ENCODE peak calls at places on chromosome 9, in four cellular contexts. Q is GM20000; M is CD8-positive, alpha-beta T cell; G is spleen. H is an unnamed sample.

GRCh38 chr9:84373975-84374374 is 33.4 kb upstream of the SLC28A3 start:
- DNase-seq in Q (no peak), G (no peak), M (no peak), H (no peak)

GRCh38 chr9:131697908-131698714 is 41.8 kb downstream of the RAPGEF1 start:
- DNase-seq in Q (no peak), M (no peak), G (no peak), H (peak; percentile 87)

GRCh38 chr9:132043708-132044107 is 36.0 kb downstream of the MED27 start:
- DNase-seq in Q (no peak), G (no peak), M (no peak), H (no peak)

GRCh38 chr9:130024597-130024994 is 18.4 kb downstream of the FNBP1 start:
- DNase-seq in Q (no peak), M (no peak), G (no peak), H (no peak)

GRCh38 chr9:107172979-107173347 is 110.1 kb upstream of the RAD23B start:
- DNase-seq in G (no peak), M (no peak), Q (no peak), H (no peak)

GRCh38 chr9:129606161-129607025 is 14.5 kb downstream of the C9orf50 start:
- DNase-seq in Q (no peak), M (no peak), G (no peak), H (no peak)

GRCh38 chr9:104068546-104068945 is 25.6 kb upstream of the SMC2 start:
- DNase-seq in Q (no peak), M (no peak), G (no peak), H (no peak)

GRCh38 chr9:135588886-135589595 is 27.5 kb downstream of the PAEP start:
- DNase-seq in M (no peak), G (peak; percentile 59), Q (no peak), H (no peak)

GRCh38 chr9:6924149-6924548 is 166.4 kb downstream of the KDM4C start:
- DNase-seq in Q (no peak), G (no peak), M (no peak), H (no peak)

GRCh38 chr9:93119953-93120845 is 13.9 kb downstream of the NINJ1 start:
- DNase-seq in G (peak; percentile 98), M (no peak), Q (peak; percentile 83), H (peak; percentile 99)

GRCh38 chr9:35114921-35115341 is 731 bp downstream of the ATOSB start:
- DNase-seq in Q (no peak), M (no peak), G (peak; percentile 91), H (peak; percentile 92)

GRCh38 chr9:81427870-81428269 is 261.5 kb downstream of the TLE1 start:
- DNase-seq in M (no peak), G (no peak), Q (no peak), H (no peak)

GRCh38 chr9:105333811-105334210 is 89.4 kb downstream of the SLC44A1 start:
- DNase-seq in M (no peak), G (no peak), Q (no peak), H (no peak)

GRCh38 chr9:91424403-91425176 is 958 bp upstream of the NFIL3 start:
- DNase-seq in M (peak; percentile 35), Q (peak; percentile 41), G (peak; percentile 95), H (peak; percentile 90)

GRCh38 chr9:131019387-131020239 is 10.6 kb downstream of the LAMC3 start:
- DNase-seq in Q (no peak), G (no peak), M (no peak), H (no peak)

GRCh38 chr9:112157087-112157486 is 18.0 kb downstream of the SUSD1 start:
- DNase-seq in G (no peak), Q (no peak), M (no peak), H (no peak)

DNA sequence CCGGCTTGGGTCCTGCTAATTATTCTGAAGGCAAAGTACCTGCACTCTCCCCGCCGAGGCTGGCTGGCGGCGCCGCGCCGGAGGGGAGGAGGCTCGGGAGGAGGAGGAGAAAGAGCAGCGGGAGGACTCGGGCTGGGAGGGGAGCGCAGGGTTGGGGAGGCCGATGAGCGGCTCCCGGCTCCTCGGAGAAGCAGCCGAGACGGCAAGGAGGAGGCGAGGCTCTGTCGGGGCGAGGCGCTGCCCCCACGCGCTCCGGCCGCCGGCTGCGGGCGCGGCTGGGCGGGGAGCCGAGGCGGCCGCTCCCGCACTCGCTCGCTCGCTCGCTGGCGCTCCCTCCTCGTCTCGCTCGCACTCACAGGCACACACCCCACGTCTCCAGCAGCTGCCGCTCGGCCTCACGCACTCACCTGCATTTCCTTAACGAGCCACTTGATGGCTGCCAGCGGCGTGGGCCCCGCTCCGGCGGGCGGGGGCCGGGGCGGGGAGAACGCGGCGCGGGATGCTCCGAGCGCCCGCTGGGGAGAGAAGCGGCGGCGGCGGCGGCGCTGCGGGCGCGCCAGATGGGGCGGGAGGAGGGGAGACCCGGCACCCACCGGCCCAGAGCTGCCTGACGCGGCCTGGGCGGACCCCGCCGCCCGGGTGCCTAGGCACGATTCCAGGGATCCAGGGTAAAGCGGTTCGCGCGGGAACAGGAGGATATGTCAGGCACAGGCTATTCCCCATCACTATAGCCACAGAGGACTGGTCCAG is at the start of gene PTPRD:
- DNase-seq in G (peak; percentile 68), Q (peak; percentile 71), M (no peak), H (no peak)
- TF ChIP-seq CTCF in G (no peak), Q (no peak), M (no peak), H (no peak)

DNA sequence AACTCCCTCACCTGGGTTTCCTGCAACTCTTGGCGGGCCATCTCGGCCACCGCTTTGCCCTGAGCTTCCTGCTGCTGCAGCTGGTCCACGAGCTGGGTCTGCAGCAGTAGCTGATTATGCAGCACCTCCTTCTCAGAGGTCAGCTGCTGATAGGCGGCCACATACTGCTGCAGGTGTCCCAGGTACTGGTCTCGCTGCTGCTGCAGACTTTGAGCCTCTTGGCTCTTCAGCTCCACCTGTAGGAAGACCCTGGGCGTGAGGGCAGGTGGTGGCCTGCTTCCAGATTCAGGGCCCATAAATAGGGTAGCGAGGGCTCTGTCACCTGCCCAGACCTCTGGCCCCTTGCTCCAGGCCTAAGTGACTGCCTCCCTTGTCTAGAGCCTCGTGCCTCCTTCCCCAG is 16.7 kb downstream of the GOLGA2 start:
- DNase-seq in M (no peak), G (no peak), Q (no peak), H (no peak)
- TF ChIP-seq CTCF in M (no peak), G (no peak), Q (no peak), H (no peak)

GRCh38 chr9:121280715-121281613 is 13.0 kb downstream of the GSN start:
- DNase-seq in G (no peak), Q (no peak), M (no peak), H (no peak)

GRCh38 chr9:121279841-121280388 is 12.0 kb downstream of the GSN start:
- DNase-seq in G (no peak), Q (no peak), M (no peak), H (no peak)

GRCh38 chr9:121283072-121283398 is 15.1 kb downstream of the GSN start:
- DNase-seq in M (no peak), Q (no peak), G (no peak), H (no peak)

GRCh38 chr9:121282309-121283071 is 14.5 kb downstream of the GSN start:
- DNase-seq in G (no peak), M (no peak), Q (no peak), H (no peak)

GRCh38 chr9:121281614-121282291 is 13.8 kb downstream of the GSN start:
- DNase-seq in G (peak; percentile 86), M (no peak), Q (no peak), H (no peak)
- TF ChIP-seq CTCF in G (no peak), M (no peak), Q (no peak), H (no peak)

GRCh38 chr9:137162505-137163100 is 7.2 kb downstream of the LRRC26 start:
- DNase-seq in Q (peak; percentile 73), G (no peak), M (no peak), H (no peak)
- TF ChIP-seq CTCF in Q (no peak), G (no peak), M (no peak), H (no peak)

DNA sequence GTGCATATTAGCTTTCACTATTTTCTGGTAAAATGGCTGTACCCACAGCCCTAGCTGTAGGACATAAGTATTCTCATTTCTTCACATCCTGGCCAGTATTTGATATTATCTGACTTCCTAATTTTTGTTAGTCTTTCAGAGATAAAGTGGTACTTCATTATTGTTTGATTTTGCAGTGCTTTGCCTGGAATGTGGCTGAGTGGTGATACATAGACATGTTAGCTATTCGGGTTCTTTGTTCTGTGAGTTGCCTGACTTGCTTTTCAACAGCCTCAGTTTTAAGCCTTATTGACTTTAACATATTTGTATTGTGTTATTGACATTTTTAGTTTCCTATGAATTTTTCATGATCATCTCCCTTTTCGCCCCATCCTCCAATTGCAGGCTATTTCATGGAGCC is 161.1 kb downstream of the GABBR2 start:
- DNase-seq in M (no peak), G (no peak), Q (no peak), H (no peak)
- TF ChIP-seq CTCF in M (no peak), G (no peak), Q (no peak), H (no peak)

GRCh38 chr9:78004478-78005229 is 27.0 kb downstream of the GNAQ start:
- DNase-seq in M (no peak), Q (no peak), G (peak; percentile 61), H (no peak)
- TF ChIP-seq CTCF in M (no peak), Q (no peak), G (no peak), H (peak; percentile 48)

GRCh38 chr9:109064963-109065701 is 51.8 kb upstream of the CTNNAL1 start:
- DNase-seq in Q (no peak), M (no peak), G (no peak), H (no peak)

GRCh38 chr9:109060235-109060634 is 46.9 kb upstream of the CTNNAL1 start:
- DNase-seq in Q (no peak), G (no peak), M (no peak), H (no peak)

GRCh38 chr9:109062543-109062942 is 49.2 kb upstream of the CTNNAL1 start:
- DNase-seq in G (no peak), M (no peak), Q (no peak), H (no peak)

GRCh38 chr9:109068764-109069163 is 51.0 kb downstream of the TMEM245 start:
- DNase-seq in M (no peak), G (no peak), Q (no peak), H (no peak)

DNA sequence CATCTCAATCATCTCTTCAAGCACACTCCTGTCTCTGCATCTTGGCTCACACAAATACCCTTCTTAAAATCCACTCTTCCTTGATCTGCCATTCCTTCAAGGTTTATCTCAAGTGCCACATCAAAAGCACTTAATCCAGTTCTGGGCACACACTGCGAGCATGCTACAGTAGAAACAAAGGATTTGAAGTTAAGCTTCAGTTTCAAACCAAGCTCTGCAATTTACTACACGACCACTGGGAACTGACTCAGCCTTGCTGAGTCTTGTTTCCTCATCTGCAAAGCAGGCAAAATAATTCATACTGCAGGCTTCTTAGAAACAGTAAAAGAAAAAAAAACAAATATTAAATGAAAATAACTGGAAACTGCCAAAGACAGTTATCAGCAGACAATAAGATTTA is 50.5 kb upstream of the CTNNAL1 start:
- DNase-seq in Q (no peak), M (no peak), G (no peak), H (no peak)
- TF ChIP-seq CTCF in Q (no peak), M (no peak), G (no peak), H (no peak)